ENCODE peak calls at places on chromosomes 5 and 9, in five cellular contexts. M is epithelial cell of esophagus, V is left lung, A is astrocyte of the spinal cord, Y is fibroblast of mammary gland. I is an unnamed sample.

GRCh38 chr5:37717613-37718431 is 122.0 kb downstream of the GDNF start:
- DNase-seq in M (peak), V (peak), A (peak), Y (peak), I (peak)

GRCh38 chr5:149486726-149487635 is 64.3 kb downstream of the CSNK1A1 start:
- DNase-seq in M (peak), V (no peak), A (peak), Y (peak), I (peak)

GRCh38 chr5:135324897-135325650 is 74.0 kb downstream of the MACROH2A1 start:
- DNase-seq in M (peak), V (no peak), A (no peak), Y (no peak), I (no peak)

GRCh38 chr5:74364507-74364906 is 276.0 kb downstream of the ENC1 start:
- DNase-seq in M (no peak), V (no peak), A (no peak), Y (no peak), I (no peak)

GRCh38 chr5:125612356-125613149 is 810.7 kb upstream of the GRAMD2B start:
- DNase-seq in M (no peak), V (no peak), A (no peak), Y (no peak), I (no peak)

GRCh38 chr5:73451218-73452130 is 2.9 kb upstream of the FOXD1 start:
- DNase-seq in M (peak), V (peak), A (peak), Y (peak), I (peak)

GRCh38 chr9:95096381-95096780 is 221.1 kb downstream of the FANCC start:
- DNase-seq in M (no peak), V (no peak), A (no peak), Y (no peak), I (no peak)

GRCh38 chr9:128207076-128207731 is 4.0 kb downstream of the DNM1 start:
- DNase-seq in M (no peak), V (no peak), A (no peak), Y (no peak), I (no peak)

GRCh38 chr5:18312016-18312415 is 677.8 kb downstream of the TAF11L14 start:
- DNase-seq in M (no peak), V (no peak), A (no peak), Y (no peak), I (no peak)
- TF ChIP-seq CTCF in M (no peak), V (no peak), A (no peak), Y (no peak), I (no peak)

GRCh38 chr9:122998448-122998847 is 35.0 kb upstream of the GPR21 start:
- DNase-seq in M (no peak), V (no peak), A (no peak), Y (no peak), I (no peak)

GRCh38 chr9:123003467-123003866 is 30.0 kb upstream of the GPR21 start:
- DNase-seq in M (no peak), V (no peak), A (peak), Y (peak), I (peak)

GRCh38 chr9:123000371-123001068 is 32.9 kb upstream of the GPR21 start:
- DNase-seq in M (no peak), V (no peak), A (no peak), Y (no peak), I (peak)

GRCh38 chr9:123005964-123006363 is 27.5 kb upstream of the GPR21 start:
- DNase-seq in M (no peak), V (no peak), A (no peak), Y (no peak), I (no peak)

DNA sequence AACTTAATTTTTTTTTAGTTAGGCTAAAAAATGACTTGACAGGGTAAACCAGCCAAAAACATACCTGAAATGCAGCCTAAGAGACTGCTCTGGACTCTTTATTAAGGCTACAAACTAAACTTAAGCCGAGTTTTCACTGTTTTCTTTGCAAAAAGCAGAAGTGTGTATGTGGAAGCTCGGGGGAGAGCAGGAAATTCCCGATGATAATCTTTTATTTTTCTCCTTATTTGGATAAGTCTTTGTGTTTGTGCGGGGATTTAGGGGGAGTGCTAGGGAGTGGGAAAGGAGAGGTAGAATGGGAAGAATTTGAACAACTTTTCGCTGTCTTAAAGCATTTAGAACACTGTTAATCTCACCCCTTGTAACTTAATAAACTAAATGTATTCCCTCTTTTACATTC is 30.7 kb upstream of the GPR21 start:
- DNase-seq in M (no peak), V (no peak), A (no peak), Y (no peak), I (peak)
- H3K4me3 ChIP-seq in M (no peak), V (no peak), A (no peak), Y (no peak), I (no peak)

DNA sequence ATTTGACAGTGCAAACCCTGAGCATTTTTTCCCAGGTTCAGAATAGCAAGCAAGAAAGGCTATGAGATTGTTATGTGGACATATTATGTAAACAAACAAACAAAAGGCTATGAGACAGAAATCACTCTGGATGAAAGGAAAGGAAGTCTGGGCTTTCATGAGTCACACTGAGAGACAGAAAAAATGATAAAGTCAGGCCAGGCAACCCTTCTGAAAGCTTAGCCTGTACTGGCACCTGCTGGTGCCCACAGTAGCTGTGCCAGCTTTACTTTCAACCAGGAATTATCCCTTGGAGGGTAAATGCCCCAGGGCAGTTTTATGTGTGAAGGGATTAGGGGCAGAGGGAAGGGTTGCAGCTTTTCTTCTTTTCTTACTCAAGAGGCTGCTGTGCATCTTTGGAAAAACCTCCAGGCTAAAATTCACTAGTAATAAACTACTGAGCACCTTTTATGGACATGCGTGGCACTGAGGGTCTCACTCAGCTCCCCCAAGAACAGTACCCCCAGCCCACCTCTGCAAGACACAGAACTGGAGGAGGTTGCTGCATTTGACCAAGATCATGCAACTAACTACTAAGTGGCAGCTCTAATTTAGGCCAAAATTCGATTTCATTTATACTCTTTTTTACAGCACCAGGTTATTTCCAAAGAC is 41.7 kb downstream of the ACTL7B start:
- DNase-seq in M (peak), V (no peak), A (peak), Y (peak), I (peak)
- TF ChIP-seq CTCF in M (peak), V (peak), A (peak), Y (peak), I (peak)

DNA sequence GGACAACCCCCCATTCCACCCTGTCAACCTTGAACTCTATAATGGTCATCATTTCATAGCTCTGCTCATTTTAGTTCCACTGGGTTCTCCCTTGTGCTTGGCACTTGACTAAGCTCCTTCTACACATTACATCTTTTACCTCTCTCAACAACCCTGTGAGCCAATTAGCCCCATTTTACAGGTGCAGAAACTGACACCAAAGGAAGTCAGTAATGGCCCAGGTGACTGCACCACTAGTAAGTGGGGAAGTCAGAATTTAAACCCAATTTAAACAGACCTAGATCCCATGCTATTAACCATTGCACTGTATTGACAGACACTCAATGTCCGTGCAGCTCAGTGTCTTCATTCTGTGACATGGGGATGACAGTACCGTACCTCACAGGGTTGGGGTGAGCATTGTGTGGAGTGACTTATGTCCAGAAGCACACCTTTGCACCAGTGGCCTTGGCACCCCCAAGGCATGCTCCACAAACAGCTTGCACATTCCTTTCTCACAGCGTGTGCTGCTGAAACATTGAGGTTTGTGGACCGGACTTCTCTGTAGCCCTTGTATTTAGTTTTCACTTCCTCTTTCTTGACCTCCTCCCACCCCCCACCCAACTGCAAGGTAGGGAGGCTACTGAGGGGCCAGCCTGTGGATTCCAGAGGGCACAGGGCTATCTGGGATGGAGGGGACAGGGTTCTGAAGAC is 23.1 kb downstream of the IRF1 start:
- DNase-seq in M (no peak), V (peak), A (no peak), Y (no peak), I (no peak)
- H3K4me3 ChIP-seq in M (no peak), V (peak), A (no peak), Y (no peak), I (no peak)

GRCh38 chr5:482021-482420 is 39.0 kb downstream of the EXOC3 start:
- DNase-seq in M (no peak), V (no peak), A (no peak), Y (no peak), I (no peak)
- TF ChIP-seq CTCF in M (no peak), V (no peak), A (no peak), Y (no peak), I (no peak)

GRCh38 chr9:133362359-133363044 is 6.2 kb downstream of the SURF2 start:
- DNase-seq in M (peak), V (no peak), A (no peak), Y (peak), I (peak)
- H3K4me3 ChIP-seq in M (no peak), V (no peak), A (no peak), Y (no peak), I (no peak)

DNA sequence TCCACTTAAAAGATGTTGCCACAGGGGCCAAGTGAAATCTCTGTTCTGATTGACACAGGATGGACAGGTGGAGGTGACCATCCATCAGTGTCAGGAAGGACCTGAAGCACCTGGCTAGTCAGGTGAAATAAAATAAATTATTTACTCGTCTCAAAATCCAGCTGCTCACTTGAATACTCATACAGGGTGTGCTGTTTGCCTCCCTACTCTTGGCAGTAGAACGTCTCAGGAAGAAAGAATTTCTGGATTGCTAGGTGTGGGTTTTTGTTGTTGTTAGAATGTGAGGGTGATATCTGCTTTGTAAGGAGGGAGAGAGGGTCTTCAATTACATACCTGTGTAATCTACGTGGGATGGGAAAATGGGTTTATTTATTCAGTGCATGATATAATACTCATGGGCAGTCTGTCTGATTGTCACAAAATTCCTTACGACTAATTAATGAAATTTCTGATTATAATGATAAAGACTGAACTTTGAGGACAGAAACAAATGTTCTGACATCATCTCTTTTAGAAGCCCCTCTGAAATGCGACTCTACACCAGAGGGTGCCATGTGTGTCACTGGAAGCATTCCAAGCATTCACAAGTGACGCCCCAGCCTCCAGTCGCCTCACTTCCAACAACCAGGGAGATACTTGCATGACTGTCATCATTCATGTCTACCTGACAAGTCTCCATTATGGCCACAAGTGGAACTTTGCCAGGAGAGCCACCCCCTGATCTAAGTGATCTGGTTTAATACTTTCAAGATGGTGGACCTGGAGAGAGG is 218.4 kb downstream of the GAPVD1 start:
- DNase-seq in M (no peak), V (no peak), A (no peak), Y (no peak), I (no peak)
- TF ChIP-seq CTCF in M (no peak), V (no peak), A (no peak), Y (no peak), I (no peak)

GRCh38 chr9:135076876-135077430 is 10.5 kb upstream of the OLFM1 start:
- DNase-seq in M (no peak), V (peak), A (no peak), Y (no peak), I (no peak)

GRCh38 chr9:135074354-135075233 is 12.9 kb upstream of the OLFM1 start:
- DNase-seq in M (no peak), V (peak), A (no peak), Y (no peak), I (no peak)

GRCh38 chr9:135077497-135078200 is 9.8 kb upstream of the OLFM1 start:
- DNase-seq in M (no peak), V (peak), A (no peak), Y (peak), I (peak)

GRCh38 chr9:135075234-135076142 is 12.0 kb upstream of the OLFM1 start:
- DNase-seq in M (no peak), V (peak), A (no peak), Y (peak), I (peak)

DNA sequence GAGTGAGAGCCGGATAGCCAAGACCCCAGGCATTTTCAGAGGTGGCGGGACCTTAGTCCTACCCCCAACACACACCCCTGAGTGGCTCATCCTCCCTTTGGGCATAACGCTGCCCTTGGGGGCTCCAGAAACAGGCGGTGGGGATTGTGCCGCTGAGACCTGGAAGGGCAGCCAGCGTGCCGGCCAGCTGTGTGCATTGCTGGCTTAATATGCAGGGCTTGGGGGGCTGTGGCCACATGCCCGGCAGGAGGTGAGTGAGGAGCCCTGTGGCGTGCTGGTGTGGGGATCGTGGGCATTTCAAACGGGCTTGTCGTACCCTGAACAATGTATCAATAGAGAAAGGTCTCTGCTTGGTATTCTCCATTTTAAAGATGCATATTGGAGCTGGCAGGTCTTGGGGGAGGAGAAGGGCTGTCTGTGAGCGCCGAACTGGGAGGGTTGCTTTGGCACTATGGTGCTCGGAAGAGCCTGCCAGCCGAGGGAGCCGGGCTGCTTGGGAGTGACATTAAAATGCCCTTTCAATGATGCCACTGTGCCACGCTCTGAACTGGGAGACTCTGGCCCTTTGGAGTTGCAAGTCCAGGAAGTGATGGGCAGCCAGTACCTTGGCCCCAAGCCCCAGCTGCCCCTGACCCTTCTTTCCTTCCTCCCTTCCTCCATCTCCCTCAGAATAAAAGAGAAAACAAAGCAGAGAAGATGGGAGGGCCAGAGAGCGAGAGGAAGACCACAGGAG is 11.2 kb upstream of the OLFM1 start:
- DNase-seq in M (no peak), V (peak), A (no peak), Y (no peak), I (no peak)
- H3K4me3 ChIP-seq in M (no peak), V (peak), A (no peak), Y (no peak), I (no peak)

DNA sequence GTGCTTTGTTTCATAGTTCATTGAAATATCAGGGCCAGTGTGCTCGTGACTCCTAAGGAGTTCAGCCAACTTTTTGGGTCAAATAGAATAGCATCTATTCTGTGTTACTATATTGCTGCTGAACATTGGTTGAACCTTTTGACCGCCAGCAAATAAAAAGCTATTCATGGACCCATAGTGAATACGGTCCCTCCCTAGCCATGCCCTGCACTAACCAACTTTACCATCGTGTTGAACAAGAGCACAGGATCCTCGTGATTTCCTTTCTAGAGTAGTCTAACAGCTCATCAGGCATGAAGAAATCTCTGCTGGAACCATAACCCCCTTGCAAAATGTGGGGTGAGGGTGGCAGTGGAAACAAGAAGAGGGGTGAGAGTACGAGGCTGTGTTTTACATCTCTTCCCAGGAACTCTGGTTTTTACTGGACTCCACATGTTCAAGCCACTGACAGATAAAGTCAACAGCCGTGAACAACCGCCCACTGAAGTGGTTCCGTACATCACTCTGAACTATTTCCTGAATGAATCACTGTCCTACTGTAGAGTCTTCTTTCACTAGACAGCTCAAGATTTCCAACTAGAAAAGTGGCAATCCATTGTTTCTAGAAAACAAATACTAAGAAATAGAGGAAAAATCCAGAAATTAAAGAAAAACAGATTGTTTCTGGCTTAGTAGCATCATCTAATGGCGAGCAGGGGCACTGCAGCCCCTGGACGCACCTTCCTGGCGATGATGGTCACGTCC is 70.1 kb upstream of the SPATA31E1 start:
- DNase-seq in M (peak), V (no peak), A (peak), Y (peak), I (peak)
- TF ChIP-seq CTCF in M (peak), V (peak), A (peak), Y (peak), I (peak)

I was measured in fibroblast of the aortic adventitia.